ENCODE peak calls at places on chromosomes 16 and 17, in seven cellular contexts. T is lower lobe of right lung; Q is left ventricle myocardium inferior; R is CD8-positive, alpha-beta memory T cell; U is heart right ventricle; H is breast epithelium; C is adrenal gland. V is an unnamed sample. For H3K36me3, the result is how much of the 10 kb centered on the place peaks cover.

GRCh38 chr16:11439216-11439615 is 94.0 kb downstream of the RMI2 start:
- DNase-seq in Q (no peak), R (no peak), H (no peak), U (no peak), T (no peak), C (no peak), V (peak)

GRCh38 chr17:73436966-73437365 is 125.2 kb upstream of the CDC42EP4 start:
- DNase-seq in R (no peak), Q (no peak), C (no peak), T (no peak), U (no peak), H (no peak), V (no peak)

GRCh38 chr17:200604-200985 is 19.1 kb upstream of the DOC2B start:
- DNase-seq in T (no peak), H (no peak), C (no peak), R (no peak), Q (no peak), U (no peak), V (peak)

GRCh38 chr17:69967910-69968411 is 107.1 kb upstream of the KCNJ16 start:
- DNase-seq in Q (no peak), R (no peak), U (no peak), H (no peak), C (no peak), T (no peak), V (no peak)

GRCh38 chr16:57252148-57252721 is 7.2 kb downstream of the ARL2BP start:
- DNase-seq in H (no peak), R (no peak), Q (no peak), C (peak), T (peak), U (no peak), V (peak)

GRCh38 chr17:6574689-6575595 is 18.6 kb upstream of the PITPNM3 start:
- DNase-seq in H (no peak), R (no peak), U (peak), C (peak), T (peak), Q (peak), V (peak)

GRCh38 chr16:10321407-10322397 is 64.2 kb upstream of the ATF7IP2 start:
- DNase-seq in U (no peak), H (no peak), C (no peak), Q (no peak), T (peak), R (no peak), V (no peak)

GRCh38 chr17:45719335-45720071 is 64.6 kb upstream of the CRHR1 start:
- DNase-seq in T (no peak), Q (no peak), C (no peak), H (no peak), U (no peak), R (no peak), V (no peak)

GRCh38 chr17:79850571-79851460 is 11.6 kb upstream of the CBX4 start:
- DNase-seq in R (no peak), U (no peak), H (no peak), Q (no peak), T (no peak), C (no peak), V (no peak)

GRCh38 chr17:78960945-78961344 is 18.8 kb downstream of the LGALS3BP start:
- DNase-seq in C (no peak), U (no peak), Q (peak), H (peak), T (peak), R (no peak), V (no peak)

GRCh38 chr16:72753883-72754282 is 294.0 kb downstream of the ZFHX3 start:
- DNase-seq in C (no peak), U (no peak), H (no peak), R (no peak), Q (no peak), T (no peak), V (no peak)

GRCh38 chr17:31308372-31308905 is 5.4 kb downstream of the EVI2B start:
- DNase-seq in H (no peak), U (no peak), Q (no peak), R (no peak), T (no peak), C (no peak), V (no peak)

GRCh38 chr17:71765437-71765836 is 355.4 kb upstream of the SOX9 start:
- DNase-seq in T (no peak), C (no peak), Q (no peak), R (no peak), U (no peak), H (no peak), V (no peak)

GRCh38 chr16:14529010-14529669 is 100.9 kb downstream of the PARN start:
- DNase-seq in T (no peak), U (peak), H (peak), C (peak), R (peak), Q (peak), V (no peak)

GRCh38 chr16:15404792-15405191 is 9.2 kb downstream of the MPV17L start:
- DNase-seq in T (no peak), C (peak), U (no peak), R (no peak), H (peak), Q (no peak), V (no peak)

GRCh38 chr17:67281053-67281452 is 36.1 kb upstream of the HELZ start:
- DNase-seq in T (no peak), U (no peak), R (no peak), Q (no peak), C (no peak), H (no peak), V (no peak)

GRCh38 chr17:81481011-81481799 is 31.4 kb downstream of the ACTG1 start:
- DNase-seq in T (peak), Q (peak), U (peak), H (peak), C (peak), R (peak), V (no peak)

GRCh38 chr16:75653926-75654325 is 6.4 kb downstream of the TERF2IP start:
- DNase-seq in R (no peak), H (no peak), U (no peak), T (no peak), Q (no peak), C (no peak), V (no peak)

GRCh38 chr16:51500306-51500705 is 349.2 kb upstream of the SALL1 start:
- DNase-seq in R (no peak), Q (no peak), C (no peak), T (no peak), H (no peak), U (no peak), V (no peak)

GRCh38 chr16:2359919-2360318 is 19.4 kb upstream of the ABCA3 start:
- DNase-seq in Q (no peak), T (no peak), U (no peak), R (no peak), C (no peak), H (no peak), V (no peak)

GRCh38 chr16:84606081-84606875 is 11.6 kb downstream of the COTL1 start:
- DNase-seq in H (no peak), C (no peak), T (no peak), Q (no peak), R (peak), U (no peak), V (no peak)

GRCh38 chr17:2916362-2916928 is 120.2 kb downstream of the RAP1GAP2 start:
- DNase-seq in Q (no peak), R (no peak), T (no peak), H (no peak), C (no peak), U (no peak), V (no peak)

GRCh38 chr17:77206557-77206956 is 65.8 kb downstream of the SEC14L1 start:
- DNase-seq in C (no peak), U (no peak), R (no peak), T (no peak), H (no peak), Q (no peak), V (no peak)

GRCh38 chr16:51994597-51994996 is 552.3 kb downstream of the TOX3 start:
- DNase-seq in Q (no peak), T (peak), C (no peak), R (no peak), H (peak), U (no peak), V (no peak)

GRCh38 chr17:31568140-31568938 is 176.9 kb downstream of the RAB11FIP4 start:
- DNase-seq in T (peak), C (no peak), Q (no peak), H (no peak), U (no peak), R (no peak), V (no peak)

GRCh38 chr17:6040473-6040872 is 29.7 kb upstream of the WSCD1 start:
- DNase-seq in R (no peak), Q (no peak), T (no peak), U (no peak), H (no peak), C (no peak), V (peak)

GRCh38 chr17:69557339-69557738 is 142.8 kb downstream of the MAP2K6 start:
- DNase-seq in T (no peak), C (no peak), H (no peak), R (no peak), U (no peak), Q (no peak), V (no peak)

GRCh38 chr17:4405038-4405669 is 28.6 kb upstream of the SPNS3 start:
- DNase-seq in H (no peak), T (no peak), Q (no peak), C (no peak), U (no peak), R (no peak), V (no peak)

GRCh38 chr17:81261096-81261495 is 22.0 kb downstream of the NDUFAF8 start:
- DNase-seq in H (no peak), T (no peak), C (no peak), R (no peak), U (no peak), Q (no peak), V (no peak)

GRCh38 chr16:49587511-49587910 is 213.9 kb downstream of the C16orf78 start:
- DNase-seq in H (no peak), Q (no peak), U (no peak), R (no peak), T (no peak), C (no peak), V (no peak)

GRCh38 chr16:49588061-49588460 is 214.5 kb downstream of the C16orf78 start:
- DNase-seq in Q (no peak), R (no peak), H (no peak), C (peak), U (no peak), T (no peak), V (peak)

GRCh38 chr16:49588729-49589384 is 215.3 kb downstream of the C16orf78 start:
- DNase-seq in Q (no peak), C (peak), H (no peak), U (no peak), T (no peak), R (no peak), V (peak)

GRCh38 chr16:49590166-49590871 is 216.7 kb downstream of the C16orf78 start:
- DNase-seq in T (no peak), R (no peak), H (no peak), U (no peak), C (peak), Q (no peak), V (peak)

GRCh38 chr16:49589721-49590120 is 216.1 kb downstream of the C16orf78 start:
- DNase-seq in R (no peak), H (no peak), Q (no peak), C (peak), T (no peak), U (no peak), V (peak)
- H3K4me3 ChIP-seq in R (no peak), H (no peak), Q (no peak), C (no peak), T (no peak), U (no peak), V (no peak)

GRCh38 chr16:30745082-30745481 is 3.1 kb upstream of the PHKG2 start:
- DNase-seq in T (no peak), U (no peak), H (no peak), R (no peak), Q (no peak), C (no peak), V (no peak)
- H3K36me3 ChIP-seq in T (under half), U (under half), H (under half), R (under half), Q (under half), C (under half), V (under half)

DNA sequence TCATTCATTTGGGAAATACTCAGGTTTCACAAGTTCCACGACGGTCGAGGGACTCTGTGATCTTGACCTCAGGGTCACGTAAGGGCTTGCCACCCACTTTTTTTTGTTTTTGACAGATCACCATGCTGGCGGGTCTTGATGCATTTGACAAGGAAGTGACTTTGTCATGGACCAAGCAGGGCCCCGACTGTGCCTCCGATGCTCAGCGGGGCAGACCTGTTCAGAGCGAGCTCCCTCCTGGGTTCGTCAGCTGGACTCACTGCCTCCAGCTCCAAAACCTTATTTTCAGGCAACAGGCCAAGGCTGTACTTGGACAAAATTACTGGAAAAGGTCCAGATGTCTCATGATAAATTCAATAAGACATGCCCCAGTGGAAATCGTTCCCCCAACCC is 9.0 kb upstream of the CLEC18A start:
- DNase-seq in H (no peak), U (no peak), Q (no peak), C (peak), R (no peak), T (peak), V (no peak)
- H3K4me3 ChIP-seq in H (no peak), U (no peak), Q (no peak), C (no peak), R (no peak), T (no peak), V (no peak)

DNA sequence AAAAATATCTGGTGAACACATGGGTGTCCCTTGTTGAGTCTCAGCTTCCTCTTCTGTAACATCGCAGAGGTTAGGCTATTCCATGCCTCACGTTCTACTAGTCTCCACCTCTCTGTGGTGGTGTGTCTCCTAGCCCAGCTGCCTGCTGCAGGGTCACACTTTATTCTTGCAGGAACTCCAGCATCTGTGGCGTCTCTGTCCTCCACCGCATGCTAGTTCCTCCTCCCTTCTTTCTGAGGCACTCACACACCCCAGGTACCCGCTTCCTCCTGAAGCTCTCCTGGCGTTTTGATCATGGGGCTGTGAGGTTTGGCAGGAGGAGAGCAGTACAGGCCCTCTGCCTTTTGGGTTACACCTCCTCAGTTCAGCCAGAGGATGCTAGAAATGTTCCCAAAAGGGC is 9.9 kb upstream of the TEX2 start:
- DNase-seq in C (no peak), T (no peak), Q (no peak), H (no peak), R (no peak), U (no peak), V (no peak)
- H3K36me3 ChIP-seq in C (under half), T (under half), Q (under half), H (under half), R (under half), U (under half), V (under half)